ENCODE peak calls at places on chromosomes 16 and 17, in five cellular contexts. X is A549, P is GM23338, L is heart left ventricle, W is tibial nerve. F is an unnamed sample.

GRCh38 chr16:81005644-81006471 is 827 bp downstream of the CMC2 start:
- DNase-seq in X (peak; percentile 57), P (peak; percentile 46), L (no peak), W (peak; percentile 53), F (peak; percentile 86)

GRCh38 chr16:89042711-89043551 is 50.7 kb upstream of the ACSF3 start:
- DNase-seq in X (no peak), P (no peak), L (peak; percentile 45), W (no peak), F (no peak)

GRCh38 chr17:80030730-80031410 is 4.8 kb downstream of the TBC1D16 start:
- DNase-seq in X (no peak), P (no peak), L (no peak), W (no peak), F (peak; percentile 95)

GRCh38 chr17:34156741-34157589 is 98.1 kb upstream of the CCL2 start:
- DNase-seq in X (no peak), P (no peak), L (peak; percentile 49), W (no peak), F (no peak)

GRCh38 chr17:19004601-19005441 is at the start of gene FAM83G:
- DNase-seq in X (peak; percentile 87), P (peak; percentile 85), L (peak; percentile 78), W (peak; percentile 46), F (peak; percentile 87)

GRCh38 chr16:19014456-19014855 is 30.7 kb downstream of the TMC7 start:
- DNase-seq in X (peak; percentile 73), P (peak; percentile 50), L (no peak), W (no peak), F (peak; percentile 8)

GRCh38 chr16:53090591-53091507 is 36.1 kb downstream of the CHD9 start:
- DNase-seq in X (no peak), P (no peak), L (peak; percentile 94), W (peak; percentile 97), F (peak; percentile 51)

GRCh38 chr16:88521674-88522073 is 48.5 kb upstream of the ZC3H18 start:
- DNase-seq in X (no peak), P (no peak), L (peak; percentile 37), W (no peak), F (no peak)

GRCh38 chr16:8950580-8951077 is 13.1 kb downstream of the USP7 start:
- DNase-seq in X (no peak), P (no peak), L (no peak), W (no peak), F (no peak)

GRCh38 chr17:80791758-80792284 is 199.8 kb upstream of the CHMP6 start:
- DNase-seq in X (peak; percentile 96), P (no peak), L (no peak), W (peak; percentile 68), F (peak; percentile 39)

GRCh38 chr17:43349142-43349541 is 49.7 kb upstream of the ARL4D start:
- DNase-seq in X (peak; percentile 53), P (no peak), L (no peak), W (no peak), F (no peak)

GRCh38 chr17:73155410-73156165 is 9.2 kb upstream of the SSTR2 start:
- DNase-seq in X (no peak), P (peak; percentile 34), L (no peak), W (no peak), F (no peak)

GRCh38 chr17:12342609-12343248 is 322.1 kb downstream of the MAP2K4 start:
- DNase-seq in X (peak; percentile 65), P (peak; percentile 86), L (no peak), W (no peak), F (peak; percentile 14)

GRCh38 chr17:9612016-9612415 is 33.3 kb upstream of the USP43 start:
- DNase-seq in X (no peak), P (no peak), L (no peak), W (no peak), F (no peak)

GRCh38 chr17:9611557-9611956 is 33.8 kb upstream of the USP43 start:
- DNase-seq in X (no peak), P (no peak), L (no peak), W (no peak), F (no peak)

GRCh38 chr17:9615486-9615885 is 29.8 kb upstream of the USP43 start:
- DNase-seq in X (no peak), P (no peak), L (no peak), W (no peak), F (no peak)
- H3K4me1 ChIP-seq in X (no peaks in the 10 kb centered on the region), P (no peaks in the 10 kb centered on the region), L (no peaks in the 10 kb centered on the region), W (no peaks in the 10 kb centered on the region), F (no peaks in the 10 kb centered on the region)

DNA sequence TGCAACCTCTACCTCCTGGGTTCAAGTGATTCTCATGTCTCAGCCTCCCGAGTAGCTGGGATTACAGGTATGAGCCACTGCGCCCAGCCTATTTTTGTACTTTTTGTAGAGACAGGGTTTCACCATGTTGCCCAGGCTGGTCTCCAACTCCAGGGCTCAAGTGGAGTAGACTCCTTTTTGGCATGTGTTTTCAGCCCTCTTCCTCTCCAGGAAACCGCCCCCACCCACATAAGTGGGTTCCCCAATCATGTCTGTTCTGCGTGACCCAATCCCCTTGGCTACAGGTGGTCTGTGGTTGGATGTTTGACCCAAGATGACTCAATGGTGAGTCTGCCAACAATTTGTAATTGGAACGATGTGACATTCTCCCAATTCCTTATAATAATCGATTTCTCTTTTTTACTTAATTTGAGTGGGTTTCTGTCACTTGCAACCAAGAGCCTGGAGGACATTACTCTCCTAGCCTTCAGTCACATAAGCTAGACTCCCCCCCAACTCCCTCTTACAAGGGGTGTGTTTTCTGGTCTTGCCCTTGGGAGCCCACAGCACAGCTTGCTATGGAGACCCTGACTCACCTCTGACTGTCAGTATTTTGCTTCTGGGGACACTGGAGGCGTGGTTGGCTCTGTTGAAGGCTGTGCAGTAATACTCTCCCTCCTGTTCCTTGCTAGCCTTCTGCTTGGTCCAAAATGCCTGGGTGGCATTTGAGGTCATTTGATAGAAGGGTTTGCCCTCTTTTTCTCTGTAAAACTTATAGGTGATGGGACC is 34.9 kb downstream of the PECAM1 start:
- DNase-seq in X (no peak), P (no peak), L (no peak), W (no peak), F (no peak)
- H3K4me1 ChIP-seq in X (no peaks in the 10 kb centered on the region), P (no peaks in the 10 kb centered on the region), L (peaks cover 42% of the 10 kb centered on the region), W (peaks cover 40% of the 10 kb centered on the region), F (no peaks in the 10 kb centered on the region)

GRCh38 chr17:78120971-78121800 is 7.4 kb downstream of the TMC6 start:
- DNase-seq in X (no peak), P (no peak), L (no peak), W (no peak), F (no peak)
- H3K4me1 ChIP-seq in X (no peaks in the 10 kb centered on the region), P (no peaks in the 10 kb centered on the region), L (peaks cover 22% of the 10 kb centered on the region), W (peaks cover 51% of the 10 kb centered on the region), F (peaks cover 14% of the 10 kb centered on the region)

DNA sequence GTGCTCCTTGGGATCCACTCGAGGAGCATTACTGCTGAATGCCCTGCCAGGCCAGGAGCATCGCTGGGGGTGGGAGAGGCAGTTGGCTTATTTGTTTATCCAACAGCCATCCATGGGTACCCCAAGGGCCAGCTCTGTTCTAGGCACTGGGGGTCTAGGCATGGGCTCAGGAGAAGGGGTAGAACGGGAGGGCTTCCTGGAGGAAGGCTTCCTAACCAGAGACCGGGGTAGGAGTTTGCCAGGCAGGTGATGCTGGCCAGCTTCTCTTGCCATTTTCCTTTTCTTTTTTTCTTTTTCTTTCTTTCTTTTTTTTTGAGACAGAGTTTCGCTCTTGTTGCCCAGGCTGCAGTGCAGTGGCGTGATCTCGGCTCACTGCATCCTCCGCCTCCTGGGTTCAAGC is 241.0 kb downstream of the SEC14L1 start:
- DNase-seq in X (no peak), P (no peak), L (no peak), W (no peak), F (no peak)
- H3K4me1 ChIP-seq in X (peaks cover 76% of the 10 kb centered on the region), P (peaks cover 55% of the 10 kb centered on the region), L (peaks cover 97% of the 10 kb centered on the region), W (peaks cover 100% of the 10 kb centered on the region), F (peaks cover 98% of the 10 kb centered on the region)

GRCh38 chr17:50883850-50884291 is 17.7 kb upstream of the TOB1 start:
- DNase-seq in X (no peak), P (no peak), L (no peak), W (no peak), F (no peak)

GRCh38 chr17:50887705-50888245 is 21.6 kb upstream of the TOB1 start:
- DNase-seq in X (no peak), P (no peak), L (no peak), W (no peak), F (no peak)

GRCh38 chr17:50882851-50883250 is 16.7 kb upstream of the TOB1 start:
- DNase-seq in X (peak; percentile 65), P (no peak), L (no peak), W (no peak), F (no peak)

GRCh38 chr17:50881182-50881581 is 15.0 kb upstream of the TOB1 start:
- DNase-seq in X (no peak), P (no peak), L (no peak), W (no peak), F (no peak)

DNA sequence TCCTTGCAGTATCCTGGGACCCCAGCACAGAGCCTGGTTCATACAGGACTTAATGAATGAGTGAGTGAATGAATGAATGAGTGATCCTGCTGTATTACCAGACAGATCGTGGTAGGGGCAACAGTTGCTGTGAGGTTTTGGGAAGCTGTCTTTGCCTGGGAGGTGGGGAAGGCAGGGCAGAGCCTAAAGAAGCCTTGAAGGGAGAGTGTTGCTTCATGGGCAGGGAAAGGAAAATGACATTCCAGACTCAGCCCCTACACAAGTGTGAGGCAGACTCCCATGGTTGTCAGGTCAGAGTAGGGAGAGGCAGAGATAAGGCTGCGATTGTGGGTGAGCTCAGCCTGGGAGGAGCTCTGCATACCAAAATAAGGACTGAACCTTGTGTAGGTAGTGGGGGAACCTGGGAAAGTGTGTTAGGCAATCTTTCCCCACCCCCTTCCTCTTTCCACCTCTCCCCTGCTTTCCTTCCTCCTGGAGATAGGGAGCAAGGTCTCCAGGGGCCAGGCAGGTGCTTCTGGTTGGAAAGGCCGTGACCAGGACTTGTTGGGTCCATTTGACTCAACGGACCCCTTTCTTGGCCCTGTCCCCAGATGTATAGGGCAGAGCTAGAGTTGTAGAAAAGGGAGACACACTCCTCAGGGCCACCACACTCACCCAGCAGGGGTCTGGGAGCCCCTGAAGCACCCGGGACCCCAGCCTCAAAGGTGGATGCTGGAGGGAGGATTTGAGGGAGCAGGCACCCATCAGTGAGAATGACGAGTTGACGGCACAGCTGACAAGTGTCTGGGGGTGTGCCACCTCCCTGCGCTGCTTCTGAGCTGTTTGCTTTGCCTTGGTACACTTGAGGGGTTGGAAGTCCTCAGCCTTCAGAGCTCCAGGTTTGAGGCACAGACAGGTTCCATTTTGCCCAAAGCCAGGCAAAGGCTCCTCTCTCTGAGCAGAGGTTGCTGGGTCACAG is 18.5 kb upstream of the TOB1 start:
- DNase-seq in X (no peak), P (no peak), L (no peak), W (no peak), F (peak; percentile 61)
- H3K4me1 ChIP-seq in X (peaks cover 31% of the 10 kb centered on the region), P (peaks cover 5% of the 10 kb centered on the region), L (peaks cover 6% of the 10 kb centered on the region), W (peaks cover 28% of the 10 kb centered on the region), F (peaks cover 30% of the 10 kb centered on the region)

GRCh38 chr16:55369151-55369550 is 45.1 kb downstream of the IRX6 start:
- DNase-seq in X (no peak), P (no peak), L (no peak), W (no peak), F (no peak)
- H3K4me1 ChIP-seq in X (no peaks in the 10 kb centered on the region), P (peaks cover 26% of the 10 kb centered on the region), L (peaks cover 35% of the 10 kb centered on the region), W (peaks cover 34% of the 10 kb centered on the region), F (no peaks in the 10 kb centered on the region)

GRCh38 chr17:41042953-41043352 is 1.7 kb upstream of the KRTAP1-1 start:
- DNase-seq in X (no peak), P (no peak), L (no peak), W (no peak), F (no peak)

DNA sequence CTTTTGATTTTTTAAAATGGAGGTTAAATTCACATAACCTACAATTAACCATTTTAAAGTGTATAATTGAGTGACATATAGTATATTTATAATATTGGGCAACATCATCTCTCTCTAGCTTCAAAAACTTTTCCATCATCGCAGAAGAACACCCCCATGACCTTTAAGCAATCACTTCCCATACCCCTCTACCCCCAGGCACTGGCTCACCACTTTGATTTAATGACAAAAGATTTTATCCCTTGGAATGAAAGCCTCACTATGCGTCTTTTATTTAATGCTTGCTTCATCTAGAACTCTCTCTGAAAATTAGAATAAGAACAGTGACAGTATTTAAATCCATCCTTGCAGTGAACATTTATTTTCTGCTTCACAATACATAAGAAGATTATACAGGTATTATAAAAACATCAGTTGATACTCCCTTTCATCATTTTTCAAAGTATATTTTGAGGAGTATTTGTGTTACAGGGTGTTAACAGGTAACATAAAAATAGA is 3.2 kb upstream of the KRTAP1-3 start:
- DNase-seq in X (no peak), P (peak; percentile 41), L (no peak), W (no peak), F (no peak)
- H3K4me1 ChIP-seq in X (no peaks in the 10 kb centered on the region), P (peaks cover 25% of the 10 kb centered on the region), L (no peaks in the 10 kb centered on the region), W (no peaks in the 10 kb centered on the region), F (peaks cover 13% of the 10 kb centered on the region)

F was measured in body of pancreas.